ENCODE peak calls at places on chromosomes 6 and 20, in six cellular contexts. B is substantia nigra; Z is astrocyte of the cerebellum; H is NCI-H524; X is effector memory CD8-positive, alpha-beta T cell; O is activated T-cell treated with anti-CD3 and anti-CD28 coated beads, Interleukin-2, amount 50 U/mL, for 1 hour. W is an unnamed sample.
A peak's percentile ranks its signal among the peaks of the same experiment; 100 is the strongest.

GRCh38 chr6:129498950-129499870 is 210.8 kb downstream of the ARHGAP18 start:
- DNase-seq in B (no peak), Z (peak; percentile 49), H (peak; percentile 71), X (peak; percentile 13), O (peak; percentile 29), W (peak; percentile 49)

GRCh38 chr20:62553136-62553837 is 77.5 kb upstream of the GATA5 start:
- DNase-seq in B (no peak), Z (no peak), H (no peak), X (no peak), O (no peak), W (no peak)

GRCh38 chr6:1279065-1279464 is 32.8 kb upstream of the FOXQ1 start:
- DNase-seq in B (no peak), Z (no peak), H (no peak), X (no peak), O (no peak), W (no peak)

GRCh38 chr20:53133134-53133533 is 161.0 kb downstream of the TSHZ2 start:
- DNase-seq in B (no peak), Z (no peak), H (no peak), X (no peak), O (no peak), W (no peak)

GRCh38 chr20:60851826-60852704 is 400.0 kb upstream of the CDH4 start:
- DNase-seq in B (no peak), Z (no peak), H (peak; percentile 20), X (no peak), O (no peak), W (no peak)

GRCh38 chr20:61773081-61773631 is 292.5 kb downstream of the TAF4 start:
- DNase-seq in B (no peak), Z (no peak), H (no peak), X (no peak), O (no peak), W (no peak)

GRCh38 chr6:128731249-128732165 is 151.4 kb upstream of the LAMA2 start:
- DNase-seq in B (no peak), Z (peak; percentile 32), H (peak; percentile 78), X (no peak), O (no peak), W (no peak)

GRCh38 chr6:23073851-23074250 is 504.5 kb downstream of the HDGFL1 start:
- DNase-seq in B (no peak), Z (no peak), H (no peak), X (no peak), O (no peak), W (no peak)

GRCh38 chr6:157596886-157597285 is 215.9 kb downstream of the ZDHHC14 start:
- DNase-seq in B (no peak), Z (no peak), H (no peak), X (no peak), O (no peak), W (no peak)

GRCh38 chr20:46119028-46119546 is 973 bp downstream of the CD40 start:
- DNase-seq in B (no peak), Z (no peak), H (no peak), X (no peak), O (no peak), W (no peak)

GRCh38 chr6:111743318-111743717 is 129.9 kb downstream of the FYN start:
- DNase-seq in B (no peak), Z (no peak), H (no peak), X (no peak), O (no peak), W (no peak)

GRCh38 chr6:98927534-98927933 is 20.2 kb downstream of the FBXL4 start:
- DNase-seq in B (no peak), Z (no peak), H (peak; percentile 39), X (no peak), O (no peak), W (no peak)

GRCh38 chr6:168333039-168333438 is 13.5 kb upstream of the DACT2 start:
- DNase-seq in B (no peak), Z (no peak), H (peak; percentile 29), X (no peak), O (no peak), W (no peak)

GRCh38 chr6:168007592-168008338 is 10.3 kb downstream of the KIF25 start:
- DNase-seq in B (no peak), Z (peak; percentile 100), H (no peak), X (no peak), O (no peak), W (no peak)

GRCh38 chr6:96939019-96939805 is 14.7 kb downstream of the KLHL32 start:
- DNase-seq in B (no peak), Z (no peak), H (peak; percentile 33), X (no peak), O (no peak), W (no peak)

GRCh38 chr20:62707281-62707941 is 1.2 kb upstream of the NTSR1 start:
- DNase-seq in B (no peak), Z (no peak), H (peak; percentile 58), X (no peak), O (no peak), W (no peak)

GRCh38 chr6:4017847-4018193 is 61.1 kb downstream of the FAM217A start:
- DNase-seq in B (no peak), Z (no peak), H (peak; percentile 85), X (no peak), O (no peak), W (no peak)

GRCh38 chr20:30487947-30488926 is 769.2 kb upstream of the DEFB115 start:
- DNase-seq in B (no peak), Z (no peak), H (no peak), X (no peak), O (no peak), W (no peak)

GRCh38 chr20:37378420-37378784 is 32.5 kb downstream of the SRC start:
- DNase-seq in B (no peak), Z (no peak), H (no peak), X (no peak), O (no peak), W (no peak)

GRCh38 chr20:41587956-41588355 is 30.2 kb downstream of the CHD6 start:
- DNase-seq in B (no peak), Z (peak; percentile 68), H (no peak), X (no peak), O (no peak), W (no peak)

GRCh38 chr6:16742116-16742515 is 19.1 kb downstream of the ATXN1 start:
- DNase-seq in B (no peak), Z (no peak), H (no peak), X (no peak), O (no peak), W (no peak)

GRCh38 chr6:56708810-56709597 is 66.3 kb upstream of the DST start:
- DNase-seq in B (no peak), Z (peak; percentile 57), H (peak; percentile 71), X (no peak), O (no peak), W (no peak)

GRCh38 chr20:63469713-63470101 is 2.7 kb downstream of the KCNQ2 start:
- DNase-seq in B (no peak), Z (no peak), H (no peak), X (no peak), O (no peak), W (no peak)

W was measured in central memory CD4-positive, alpha-beta T cell.